ENCODE peak calls at places on chromosomes 12 and 14, in five cellular contexts. T, L, K, N and H are unnamed samples.

GRCh38 chr12:120529641-120530314 is 820 bp upstream of the COQ5 start:
- DNase-seq in T (peak; percentile 22), N (peak; percentile 36), K (peak; percentile 77), L (no peak), H (no peak)

GRCh38 chr14:91264151-91265150 is 19.9 kb upstream of the GPR68 start:
- DNase-seq in K (peak; percentile 77), T (peak; percentile 40), L (no peak), N (peak; percentile 57), H (no peak)

GRCh38 chr12:67925077-67925476 is 64.2 kb upstream of the IFNG-AS1 start:
- DNase-seq in N (peak; percentile 32), T (no peak), L (no peak), K (no peak), H (no peak)

GRCh38 chr14:104887623-104888488 is 22.8 kb downstream of the CEP170B start:
- DNase-seq in T (no peak), N (no peak), L (peak; percentile 14), K (peak; percentile 31), H (peak; percentile 46)

GRCh38 chr14:94638330-94638729 is 26.1 kb downstream of the SERPINA3 start:
- DNase-seq in N (no peak), K (no peak), T (no peak), L (no peak), H (no peak)

GRCh38 chr14:54901380-54902142 is 1.1 kb downstream of the GCH1 start:
- DNase-seq in N (no peak), K (no peak), L (peak; percentile 22), T (peak; percentile 20), H (no peak)

GRCh38 chr12:15526033-15526432 is 203.7 kb downstream of the PTPRO start:
- DNase-seq in K (no peak), T (peak; percentile 64), L (no peak), N (no peak), H (no peak)

GRCh38 chr14:31059152-31059924 is 33.2 kb upstream of the STRN3 start:
- DNase-seq in K (peak; percentile 84), N (peak; percentile 31), L (no peak), T (no peak), H (no peak)

GRCh38 chr14:101823511-101824120 is 62.1 kb downstream of the PPP2R5C start:
- DNase-seq in T (no peak), K (no peak), L (peak; percentile 63), N (peak; percentile 49), H (no peak)

GRCh38 chr12:90622431-90622830 is 332.5 kb downstream of the CCER1 start:
- DNase-seq in L (no peak), N (no peak), T (no peak), K (no peak), H (no peak)

GRCh38 chr12:66965613-66966012 is 286.7 kb upstream of the GRIP1 start:
- DNase-seq in L (no peak), N (no peak), K (no peak), T (no peak), H (no peak)

GRCh38 chr12:12017798-12018197 is 52.9 kb upstream of the BCL2L14 start:
- DNase-seq in T (no peak), L (no peak), K (peak; percentile 79), N (no peak), H (no peak)

GRCh38 chr14:74585406-74586335 is 26.4 kb downstream of the LTBP2 start:
- DNase-seq in K (no peak), L (no peak), T (no peak), N (no peak), H (no peak)

GRCh38 chr12:127538325-127538724 is 728.6 kb upstream of the TMEM132C start:
- DNase-seq in N (no peak), L (no peak), T (no peak), K (peak; percentile 72), H (no peak)

GRCh38 chr12:66668311-66668710 is 10.6 kb downstream of the GRIP1 start:
- DNase-seq in T (no peak), L (no peak), N (no peak), K (no peak), H (no peak)

GRCh38 chr12:25723921-25724491 is 170.9 kb upstream of the LMNTD1 start:
- DNase-seq in K (no peak), T (no peak), L (no peak), N (no peak), H (no peak)

GRCh38 chr12:4271433-4272013 is 2.0 kb upstream of the CCND2 start:
- DNase-seq in N (no peak), T (no peak), L (no peak), K (peak; percentile 90), H (no peak)

GRCh38 chr14:50882932-50883826 is 11.3 kb downstream of the ABHD12B start:
- DNase-seq in L (no peak), T (no peak), N (peak; percentile 26), K (no peak), H (no peak)

GRCh38 chr12:5003025-5003666 is 40.5 kb upstream of the KCNA5 start:
- DNase-seq in T (peak; percentile 62), L (no peak), K (peak; percentile 97), N (peak; percentile 62), H (no peak)

GRCh38 chr14:90837355-90837754 is 21.1 kb upstream of the TTC7B start:
- DNase-seq in K (no peak), L (no peak), N (no peak), T (no peak), H (no peak)

GRCh38 chr12:54036620-54037359 is 3.9 kb downstream of the HOXC5 start:
- DNase-seq in L (no peak), T (no peak), N (no peak), K (peak; percentile 68), H (no peak)

GRCh38 chr12:2336409-2336829 is 283.6 kb downstream of the CACNA1C start:
- DNase-seq in K (no peak), L (no peak), N (no peak), T (no peak), H (peak; percentile 71)

GRCh38 chr12:102669056-102669455 is 188.7 kb upstream of the IGF1 start:
- DNase-seq in K (no peak), T (no peak), L (no peak), N (no peak), H (no peak)

GRCh38 chr12:42284876-42285275 is 41.0 kb downstream of the ZCRB1 start:
- DNase-seq in N (no peak), T (no peak), L (no peak), K (no peak), H (no peak)

GRCh38 chr14:22811752-22812151 is 3.5 kb downstream of the SLC7A7 start:
- DNase-seq in T (peak; percentile 42), L (no peak), K (no peak), N (no peak), H (no peak)

GRCh38 chr12:64187370-64187769 is 34.7 kb downstream of the KICS2 start:
- DNase-seq in L (no peak), K (no peak), T (no peak), N (no peak), H (no peak)

DNA sequence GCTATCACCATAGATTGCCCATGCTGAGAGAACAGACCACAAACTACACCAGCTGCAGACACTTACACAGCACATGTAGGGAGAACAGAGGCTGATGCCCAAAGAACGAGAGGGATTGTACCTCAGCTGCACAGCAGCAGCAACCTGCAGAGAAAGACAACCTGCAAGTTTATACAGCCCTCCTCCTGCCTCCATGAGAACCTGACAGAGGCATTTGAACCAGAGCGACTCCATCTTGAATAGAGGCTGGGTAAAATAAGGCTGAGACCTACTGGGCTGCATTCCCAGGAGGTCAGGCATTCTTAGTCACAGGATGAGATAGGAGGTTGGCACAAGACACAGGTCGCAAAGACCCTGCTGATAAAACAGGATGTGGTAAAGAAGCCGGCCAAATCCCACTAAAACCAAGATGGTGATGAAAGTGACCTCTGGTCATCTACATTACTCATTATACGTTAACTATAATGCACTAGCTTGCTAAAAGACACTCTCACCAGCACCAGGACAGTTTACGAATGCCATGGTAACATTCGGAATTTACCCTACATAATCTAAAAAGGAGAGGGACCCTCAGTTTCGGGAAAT is 262.4 kb upstream of the HMGA2 start:
- DNase-seq in K (no peak), T (no peak), L (no peak), N (no peak), H (no peak)
- TF ChIP-seq CTCF in K (no peak), T (no peak), L (no peak), N (no peak), H (no peak)

DNA sequence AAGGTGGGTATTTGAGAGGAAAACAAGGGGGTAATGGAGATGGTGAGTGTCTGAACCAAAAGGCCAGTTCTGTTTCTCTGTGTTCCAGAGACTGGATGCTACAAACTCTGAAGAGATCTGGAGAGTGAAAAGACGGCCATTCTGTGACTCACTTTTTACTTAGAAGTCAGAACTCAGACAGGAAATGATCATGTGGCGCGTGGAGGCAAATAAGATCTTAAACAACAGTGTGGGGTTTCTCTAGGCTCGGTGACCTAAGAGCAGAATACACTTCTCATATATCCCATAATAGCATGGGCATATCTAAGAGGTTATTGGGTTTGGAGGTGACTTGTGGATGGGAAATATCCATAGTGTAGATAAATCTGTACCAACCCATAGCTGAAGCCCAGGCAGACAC is 463.5 kb downstream of the TMEM132D start:
- DNase-seq in K (no peak), T (no peak), L (no peak), N (no peak), H (no peak)
- TF ChIP-seq CTCF in K (no peak), T (no peak), L (no peak), N (no peak), H (no peak)

DNA sequence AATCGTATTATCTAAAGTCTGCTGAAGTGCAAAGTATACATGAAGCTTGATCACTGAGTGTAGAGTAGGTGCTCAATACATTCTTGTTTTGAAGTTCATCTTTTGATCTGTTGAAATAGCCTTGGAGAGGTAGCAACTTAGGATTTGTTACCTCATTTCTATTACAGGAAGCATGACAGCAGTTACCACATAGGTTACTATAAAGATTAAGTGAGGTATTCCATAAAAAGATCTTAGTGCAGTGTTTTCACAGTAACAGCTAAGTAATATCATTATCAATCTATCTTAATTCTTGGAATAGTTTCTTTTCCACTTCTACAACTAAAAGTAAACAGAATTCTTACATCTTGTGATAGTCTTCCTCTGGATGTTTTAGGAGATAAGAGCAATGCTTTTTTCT is 50.9 kb downstream of the BTBD7 start:
- DNase-seq in T (no peak), K (no peak), L (no peak), N (no peak), H (no peak)
- TF ChIP-seq CTCF in T (no peak), K (no peak), L (no peak), N (no peak), H (no peak)

GRCh38 chr12:57498143-57498524 is 10.3 kb downstream of the MARS1 start:
- DNase-seq in N (no peak), L (no peak), K (peak; percentile 85), T (no peak), H (no peak)
- TF ChIP-seq CTCF in N (no peak), L (no peak), K (peak; percentile 28), T (no peak), H (no peak)

DNA sequence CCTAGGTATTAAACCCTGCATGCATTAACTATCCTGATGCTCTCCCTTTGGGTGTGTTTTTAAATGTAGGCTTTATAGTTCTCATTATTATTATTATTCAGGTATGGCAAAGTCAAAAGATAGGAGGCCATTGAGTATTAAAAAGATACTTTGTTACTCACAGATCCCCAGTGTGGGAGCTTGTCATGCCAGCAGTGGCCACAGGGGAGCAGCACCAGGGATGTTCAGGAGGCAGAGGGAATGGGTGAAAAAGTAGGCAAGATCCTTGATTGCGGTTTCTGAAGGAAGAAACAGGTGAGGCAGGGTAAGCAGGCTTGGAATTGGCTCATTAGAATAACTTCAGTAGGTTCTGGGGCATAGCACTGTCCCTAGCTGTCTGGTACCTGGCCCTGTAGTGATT is 382.2 kb downstream of the MED13L start:
- DNase-seq in L (no peak), N (no peak), K (peak; percentile 82), T (no peak), H (no peak)
- TF ChIP-seq CTCF in L (no peak), N (no peak), K (peak; percentile 73), T (no peak), H (peak; percentile 46)

GRCh38 chr12:73659802-73660201 is 877.8 kb upstream of the ATXN7L3B start:
- DNase-seq in T (no peak), N (no peak), L (no peak), K (no peak), H (no peak)

GRCh38 chr12:73656375-73656774 is 881.3 kb upstream of the ATXN7L3B start:
- DNase-seq in K (no peak), L (no peak), T (no peak), N (no peak), H (no peak)
- TF ChIP-seq CTCF in K (peak; percentile 45), L (no peak), T (no peak), N (no peak), H (no peak)